ENCODE peak calls at places on chromosomes 7 and 10, in four cellular contexts. D is pancreas, N is nephron progenitor cell, X is neuronal stem cell. S is an unnamed sample.

GRCh38 chr7:134350682-134351081 is 34.0 kb upstream of the SLC35B4 start:
- DNase-seq in D (no peak), N (no peak), X (no peak), S (no peak)

GRCh38 chr10:6348091-6348862 is 145.5 kb downstream of the PFKFB3 start:
- DNase-seq in D (no peak), N (no peak), X (no peak), S (peak; percentile 38)

GRCh38 chr10:76242956-76243355 is 811.5 kb downstream of the LRMDA start:
- DNase-seq in D (no peak), N (no peak), X (no peak), S (no peak)

GRCh38 chr7:50268223-50268622 is 36.3 kb upstream of the IKZF1 start:
- DNase-seq in D (no peak), N (no peak), X (no peak), S (no peak)

GRCh38 chr10:47116445-47116844 is 183.6 kb upstream of the GDF10 start:
- DNase-seq in D (no peak), N (no peak), X (no peak), S (no peak)

GRCh38 chr7:52777423-52777822 is 258.0 kb upstream of the POM121L12 start:
- DNase-seq in D (no peak), N (no peak), X (no peak), S (no peak)

GRCh38 chr10:129893690-129894089 is 70.4 kb downstream of the EBF3 start:
- DNase-seq in D (no peak), N (no peak), X (no peak), S (no peak)

GRCh38 chr10:132185601-132186487 is 904 bp upstream of the DPYSL4 start:
- DNase-seq in D (peak; percentile 65), N (peak; percentile 79), X (peak; percentile 44), S (peak; percentile 47)

GRCh38 chr7:12839508-12840153 is 152.2 kb downstream of the ARL4A start:
- DNase-seq in D (peak; percentile 23), N (peak; percentile 29), X (peak; percentile 20), S (no peak)

GRCh38 chr7:3453398-3453797 is 152.3 kb downstream of the SDK1 start:
- DNase-seq in D (no peak), N (no peak), X (no peak), S (no peak)

GRCh38 chr10:103155485-103156085 is 37.5 kb downstream of the NT5C2 start:
- DNase-seq in D (no peak), N (no peak), X (no peak), S (no peak)

GRCh38 chr7:25358831-25359350 is 130.6 kb upstream of the NPVF start:
- DNase-seq in D (no peak), N (no peak), X (no peak), S (no peak)

GRCh38 chr7:133984023-133984422 is 143.1 kb upstream of the LRGUK start:
- DNase-seq in D (no peak), N (no peak), X (no peak), S (no peak)

GRCh38 chr10:102435098-102435497 is 2.7 kb upstream of the CUEDC2 start:
- DNase-seq in D (no peak), N (no peak), X (no peak), S (no peak)

GRCh38 chr10:73627300-73627699 is 14.0 kb downstream of the MYOZ1 start:
- DNase-seq in D (no peak), N (no peak), X (no peak), S (no peak)

GRCh38 chr10:52314007-52314821 is at the start of gene DKK1:
- DNase-seq in D (peak; percentile 35), N (peak; percentile 83), X (peak; percentile 56), S (peak; percentile 41)

GRCh38 chr10:35819736-35820135 is 177.6 kb upstream of the FZD8 start:
- DNase-seq in D (no peak), N (no peak), X (no peak), S (no peak)

GRCh38 chr7:99740573-99741437 is 5.8 kb upstream of the CYP3A7 start:
- DNase-seq in D (no peak), N (no peak), X (no peak), S (no peak)

GRCh38 chr7:44116087-44116788 is 7.1 kb downstream of the POLD2 start:
- DNase-seq in D (no peak), N (no peak), X (no peak), S (no peak)

GRCh38 chr7:24979470-24979862 is 512 bp downstream of the OSBPL3 start:
- DNase-seq in D (peak; percentile 45), N (peak; percentile 69), X (peak; percentile 49), S (peak; percentile 61)

GRCh38 chr7:19060870-19061269 is 56.6 kb downstream of the TWIST1 start:
- DNase-seq in D (no peak), N (no peak), X (no peak), S (no peak)

GRCh38 chr10:47306429-47307210 is 6.6 kb downstream of the GDF10 start:
- DNase-seq in D (peak; percentile 77), N (no peak), X (no peak), S (no peak)

GRCh38 chr7:123789817-123790216 is 41.0 kb upstream of the WASL start:
- DNase-seq in D (no peak), N (no peak), X (no peak), S (no peak)